ENCODE peak calls at places on chromosomes 4 and X, in seven cellular contexts. One of them, this sample, is unnamed.
A peak's percentile ranks its signal among the peaks of the same experiment; 100 is the strongest.

GRCh38 chr4:41686893-41687292 is 61.6 kb downstream of the PHOX2B start:
- DNase-seq in prostate gland: no peak
- DNase-seq in CD4-positive, alpha-beta memory T cell: no peak
- DNase-seq in right cardiac atrium: no peak
- DNase-seq in CD8-positive, alpha-beta memory T cell: no peak
- DNase-seq in breast epithelium: no peak
- DNase-seq in ovary: no peak
- DNase-seq in this sample: no peak

GRCh38 chrX:49171752-49172279 is at the start of gene PLP2:
- DNase-seq in ovary: peak; percentile 75
- DNase-seq in breast epithelium: no peak
- DNase-seq in CD4-positive, alpha-beta memory T cell: peak; percentile 37
- DNase-seq in prostate gland: no peak
- DNase-seq in right cardiac atrium: peak; percentile 68
- DNase-seq in CD8-positive, alpha-beta memory T cell: peak; percentile 36
- DNase-seq in this sample: peak; percentile 55

GRCh38 chr4:1193206-1194027 is 21.0 kb upstream of the SPON2 start:
- DNase-seq in right cardiac atrium: no peak
- DNase-seq in ovary: no peak
- DNase-seq in breast epithelium: no peak
- DNase-seq in CD4-positive, alpha-beta memory T cell: no peak
- DNase-seq in CD8-positive, alpha-beta memory T cell: no peak
- DNase-seq in prostate gland: no peak
- DNase-seq in this sample: no peak

GRCh38 chr4:112266823-112267222 is 18.9 kb downstream of the TIFA start:
- DNase-seq in CD4-positive, alpha-beta memory T cell: no peak
- DNase-seq in breast epithelium: no peak
- DNase-seq in ovary: no peak
- DNase-seq in CD8-positive, alpha-beta memory T cell: no peak
- DNase-seq in prostate gland: no peak
- DNase-seq in right cardiac atrium: no peak
- DNase-seq in this sample: no peak

GRCh38 chr4:39514888-39515401 is 12.3 kb downstream of the UGDH start:
- DNase-seq in CD8-positive, alpha-beta memory T cell: no peak
- DNase-seq in breast epithelium: no peak
- DNase-seq in CD4-positive, alpha-beta memory T cell: no peak
- DNase-seq in right cardiac atrium: no peak
- DNase-seq in prostate gland: peak; percentile 38
- DNase-seq in ovary: peak; percentile 81
- DNase-seq in this sample: no peak

GRCh38 chr4:163694385-163694784 is 199.9 kb downstream of the TMA16 start:
- DNase-seq in ovary: no peak
- DNase-seq in CD4-positive, alpha-beta memory T cell: no peak
- DNase-seq in breast epithelium: no peak
- DNase-seq in CD8-positive, alpha-beta memory T cell: no peak
- DNase-seq in prostate gland: no peak
- DNase-seq in right cardiac atrium: no peak
- DNase-seq in this sample: no peak

GRCh38 chr4:109079177-109079576 is 223.3 kb downstream of the COL25A1 start:
- DNase-seq in prostate gland: no peak
- DNase-seq in CD4-positive, alpha-beta memory T cell: no peak
- DNase-seq in right cardiac atrium: no peak
- DNase-seq in breast epithelium: no peak
- DNase-seq in CD8-positive, alpha-beta memory T cell: no peak
- DNase-seq in ovary: no peak
- DNase-seq in this sample: no peak

GRCh38 chr4:61210186-61210939 is 10.2 kb downstream of the ADGRL3 start:
- DNase-seq in right cardiac atrium: no peak
- DNase-seq in CD4-positive, alpha-beta memory T cell: no peak
- DNase-seq in prostate gland: no peak
- DNase-seq in CD8-positive, alpha-beta memory T cell: no peak
- DNase-seq in breast epithelium: no peak
- DNase-seq in ovary: no peak
- DNase-seq in this sample: no peak

GRCh38 chr4:4837921-4838601 is 21.4 kb upstream of the MSX1 start:
- DNase-seq in CD4-positive, alpha-beta memory T cell: no peak
- DNase-seq in ovary: no peak
- DNase-seq in CD8-positive, alpha-beta memory T cell: no peak
- DNase-seq in breast epithelium: no peak
- DNase-seq in right cardiac atrium: no peak
- DNase-seq in prostate gland: no peak
- DNase-seq in this sample: no peak

GRCh38 chrX:120365320-120365719 is 3.4 kb downstream of the ATP1B4 start:
- DNase-seq in breast epithelium: no peak
- DNase-seq in CD8-positive, alpha-beta memory T cell: peak; percentile 19
- DNase-seq in right cardiac atrium: peak; percentile 39
- DNase-seq in prostate gland: peak; percentile 8
- DNase-seq in ovary: peak; percentile 37
- DNase-seq in CD4-positive, alpha-beta memory T cell: peak; percentile 19
- DNase-seq in this sample: no peak

GRCh38 chrX:136227948-136228584 is 23.1 kb downstream of the MAP7D3 start:
- DNase-seq in CD4-positive, alpha-beta memory T cell: no peak
- DNase-seq in CD8-positive, alpha-beta memory T cell: no peak
- DNase-seq in right cardiac atrium: no peak
- DNase-seq in prostate gland: no peak
- DNase-seq in ovary: no peak
- DNase-seq in breast epithelium: no peak
- DNase-seq in this sample: no peak

GRCh38 chr4:73919691-73920090 is 50.5 kb downstream of the CXCL1 start:
- DNase-seq in CD8-positive, alpha-beta memory T cell: no peak
- DNase-seq in breast epithelium: no peak
- DNase-seq in right cardiac atrium: no peak
- DNase-seq in ovary: no peak
- DNase-seq in CD4-positive, alpha-beta memory T cell: no peak
- DNase-seq in prostate gland: no peak
- DNase-seq in this sample: no peak

GRCh38 chr4:8759987-8760386 is 111.7 kb downstream of the HMX1 start:
- DNase-seq in right cardiac atrium: no peak
- DNase-seq in CD8-positive, alpha-beta memory T cell: no peak
- DNase-seq in breast epithelium: peak; percentile 10
- DNase-seq in CD4-positive, alpha-beta memory T cell: no peak
- DNase-seq in prostate gland: no peak
- DNase-seq in ovary: no peak
- DNase-seq in this sample: peak; percentile 9

GRCh38 chrX:119693996-119694451 is 1.1 kb upstream of the SEPTIN6 start:
- DNase-seq in ovary: no peak
- DNase-seq in CD8-positive, alpha-beta memory T cell: no peak
- DNase-seq in prostate gland: no peak
- DNase-seq in right cardiac atrium: peak; percentile 27
- DNase-seq in CD4-positive, alpha-beta memory T cell: no peak
- DNase-seq in breast epithelium: no peak
- DNase-seq in this sample: no peak

GRCh38 chr4:177671387-177671786 is 229.2 kb upstream of the AGA start:
- DNase-seq in right cardiac atrium: no peak
- DNase-seq in CD4-positive, alpha-beta memory T cell: no peak
- DNase-seq in ovary: no peak
- DNase-seq in prostate gland: no peak
- DNase-seq in breast epithelium: no peak
- DNase-seq in CD8-positive, alpha-beta memory T cell: no peak
- DNase-seq in this sample: no peak

GRCh38 chr4:168852933-168853713 is 156.9 kb downstream of the CBR4 start:
- DNase-seq in ovary: no peak
- DNase-seq in CD4-positive, alpha-beta memory T cell: no peak
- DNase-seq in breast epithelium: no peak
- DNase-seq in prostate gland: no peak
- DNase-seq in CD8-positive, alpha-beta memory T cell: no peak
- DNase-seq in right cardiac atrium: no peak
- DNase-seq in this sample: no peak

GRCh38 chr4:168853770-168854169 is 156.3 kb downstream of the CBR4 start:
- DNase-seq in right cardiac atrium: no peak
- DNase-seq in ovary: no peak
- DNase-seq in CD4-positive, alpha-beta memory T cell: no peak
- DNase-seq in prostate gland: no peak
- DNase-seq in CD8-positive, alpha-beta memory T cell: no peak
- DNase-seq in breast epithelium: no peak
- DNase-seq in this sample: no peak

GRCh38 chr4:168856312-168856711 is 153.7 kb downstream of the CBR4 start:
- DNase-seq in CD4-positive, alpha-beta memory T cell: no peak
- DNase-seq in right cardiac atrium: no peak
- DNase-seq in CD8-positive, alpha-beta memory T cell: no peak
- DNase-seq in breast epithelium: no peak
- DNase-seq in ovary: no peak
- DNase-seq in prostate gland: no peak
- DNase-seq in this sample: no peak

GRCh38 chr4:168852387-168852786 is 157.7 kb downstream of the CBR4 start:
- DNase-seq in ovary: no peak
- DNase-seq in CD8-positive, alpha-beta memory T cell: no peak
- DNase-seq in breast epithelium: no peak
- DNase-seq in CD4-positive, alpha-beta memory T cell: no peak
- DNase-seq in right cardiac atrium: no peak
- DNase-seq in prostate gland: no peak
- DNase-seq in this sample: no peak

DNA sequence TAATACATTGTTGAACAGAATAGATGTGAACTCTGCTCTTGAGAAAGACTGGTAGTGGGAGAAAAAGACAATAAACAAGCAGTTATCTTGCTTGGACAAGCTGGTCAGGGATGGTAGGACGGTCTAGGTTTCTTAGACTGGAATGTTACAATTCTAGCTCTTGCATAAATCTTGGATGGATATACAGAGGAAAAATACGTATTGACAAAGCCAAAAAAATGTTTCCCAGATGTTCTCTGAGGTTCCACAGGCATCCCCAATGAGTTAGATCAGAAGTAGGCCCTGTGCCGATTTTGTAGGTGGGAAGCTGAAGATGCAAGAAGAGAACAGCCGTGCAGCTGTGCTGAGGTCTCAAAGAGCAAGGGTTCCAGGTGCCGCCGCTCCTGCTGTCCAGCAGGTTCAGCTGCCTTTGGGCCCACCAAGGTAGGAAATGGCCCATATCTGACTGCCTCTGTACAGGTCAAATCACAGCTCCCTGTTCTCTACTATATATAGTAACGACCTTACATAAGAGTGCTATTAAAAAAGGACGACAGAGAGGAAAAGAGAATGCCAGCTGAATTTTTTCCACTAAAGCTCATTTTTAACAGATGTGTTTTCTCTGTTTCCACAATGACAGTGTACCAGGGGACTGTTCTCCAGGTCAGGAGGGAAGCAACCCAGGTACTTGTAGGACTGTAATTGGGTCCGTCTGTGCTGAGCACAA is 155.7 kb downstream of the CBR4 start:
- DNase-seq in right cardiac atrium: no peak
- DNase-seq in ovary: no peak
- DNase-seq in CD4-positive, alpha-beta memory T cell: no peak
- DNase-seq in prostate gland: no peak
- DNase-seq in CD8-positive, alpha-beta memory T cell: no peak
- DNase-seq in breast epithelium: no peak
- DNase-seq in this sample: no peak
- H3K27ac ChIP-seq in right cardiac atrium: peak overlapping the region; percentile 82
- H3K27ac ChIP-seq in ovary: peak overlapping the region; percentile 16
- H3K27ac ChIP-seq in CD4-positive, alpha-beta memory T cell: no peak overlapping the region
- H3K27ac ChIP-seq in prostate gland: peak overlapping the region; percentile 49
- H3K27ac ChIP-seq in CD8-positive, alpha-beta memory T cell: no peak overlapping the region
- H3K27ac ChIP-seq in breast epithelium: peak overlapping the region; percentile 65
- H3K27ac ChIP-seq in this sample: no peak overlapping the region

GRCh38 chr4:139314047-139314800 is 11.9 kb upstream of the NDUFC1 start:
- DNase-seq in breast epithelium: no peak
- DNase-seq in prostate gland: no peak
- DNase-seq in CD8-positive, alpha-beta memory T cell: no peak
- DNase-seq in right cardiac atrium: no peak
- DNase-seq in ovary: no peak
- DNase-seq in CD4-positive, alpha-beta memory T cell: peak; percentile 46
- DNase-seq in this sample: no peak

GRCh38 chr4:139311909-139312308 is 9.6 kb upstream of the NDUFC1 start:
- DNase-seq in CD8-positive, alpha-beta memory T cell: no peak
- DNase-seq in breast epithelium: no peak
- DNase-seq in prostate gland: no peak
- DNase-seq in CD4-positive, alpha-beta memory T cell: no peak
- DNase-seq in right cardiac atrium: no peak
- DNase-seq in ovary: no peak
- DNase-seq in this sample: no peak

GRCh38 chr4:139315221-139315675 is 13.0 kb upstream of the NDUFC1 start:
- DNase-seq in CD8-positive, alpha-beta memory T cell: no peak
- DNase-seq in right cardiac atrium: no peak
- DNase-seq in CD4-positive, alpha-beta memory T cell: no peak
- DNase-seq in breast epithelium: no peak
- DNase-seq in prostate gland: no peak
- DNase-seq in ovary: no peak
- DNase-seq in this sample: no peak

GRCh38 chr4:139316733-139317132 is 14.5 kb upstream of the NDUFC1 start:
- DNase-seq in breast epithelium: no peak
- DNase-seq in CD4-positive, alpha-beta memory T cell: no peak
- DNase-seq in right cardiac atrium: no peak
- DNase-seq in prostate gland: no peak
- DNase-seq in CD8-positive, alpha-beta memory T cell: no peak
- DNase-seq in ovary: no peak
- DNase-seq in this sample: no peak

GRCh38 chr4:139312552-139313332 is 10.5 kb upstream of the NDUFC1 start:
- DNase-seq in ovary: no peak
- DNase-seq in breast epithelium: no peak
- DNase-seq in CD4-positive, alpha-beta memory T cell: no peak
- DNase-seq in right cardiac atrium: no peak
- DNase-seq in CD8-positive, alpha-beta memory T cell: no peak
- DNase-seq in prostate gland: no peak
- DNase-seq in this sample: no peak
- H3K27ac ChIP-seq in ovary: no peak overlapping the region
- H3K27ac ChIP-seq in breast epithelium: no peak overlapping the region
- H3K27ac ChIP-seq in CD4-positive, alpha-beta memory T cell: no peak overlapping the region
- H3K27ac ChIP-seq in right cardiac atrium: no peak overlapping the region
- H3K27ac ChIP-seq in CD8-positive, alpha-beta memory T cell: no peak overlapping the region
- H3K27ac ChIP-seq in prostate gland: no peak overlapping the region
- H3K27ac ChIP-seq in this sample: no peak overlapping the region

GRCh38 chr4:94741304-94741703 is 16.5 kb upstream of the BMPR1B start:
- DNase-seq in breast epithelium: no peak
- DNase-seq in ovary: no peak
- DNase-seq in CD8-positive, alpha-beta memory T cell: no peak
- DNase-seq in right cardiac atrium: no peak
- DNase-seq in CD4-positive, alpha-beta memory T cell: no peak
- DNase-seq in prostate gland: no peak
- DNase-seq in this sample: no peak
- H3K27ac ChIP-seq in breast epithelium: no peak overlapping the region
- H3K27ac ChIP-seq in ovary: no peak overlapping the region
- H3K27ac ChIP-seq in CD8-positive, alpha-beta memory T cell: no peak overlapping the region
- H3K27ac ChIP-seq in right cardiac atrium: no peak overlapping the region
- H3K27ac ChIP-seq in CD4-positive, alpha-beta memory T cell: no peak overlapping the region
- H3K27ac ChIP-seq in prostate gland: no peak overlapping the region
- H3K27ac ChIP-seq in this sample: no peak overlapping the region

DNA sequence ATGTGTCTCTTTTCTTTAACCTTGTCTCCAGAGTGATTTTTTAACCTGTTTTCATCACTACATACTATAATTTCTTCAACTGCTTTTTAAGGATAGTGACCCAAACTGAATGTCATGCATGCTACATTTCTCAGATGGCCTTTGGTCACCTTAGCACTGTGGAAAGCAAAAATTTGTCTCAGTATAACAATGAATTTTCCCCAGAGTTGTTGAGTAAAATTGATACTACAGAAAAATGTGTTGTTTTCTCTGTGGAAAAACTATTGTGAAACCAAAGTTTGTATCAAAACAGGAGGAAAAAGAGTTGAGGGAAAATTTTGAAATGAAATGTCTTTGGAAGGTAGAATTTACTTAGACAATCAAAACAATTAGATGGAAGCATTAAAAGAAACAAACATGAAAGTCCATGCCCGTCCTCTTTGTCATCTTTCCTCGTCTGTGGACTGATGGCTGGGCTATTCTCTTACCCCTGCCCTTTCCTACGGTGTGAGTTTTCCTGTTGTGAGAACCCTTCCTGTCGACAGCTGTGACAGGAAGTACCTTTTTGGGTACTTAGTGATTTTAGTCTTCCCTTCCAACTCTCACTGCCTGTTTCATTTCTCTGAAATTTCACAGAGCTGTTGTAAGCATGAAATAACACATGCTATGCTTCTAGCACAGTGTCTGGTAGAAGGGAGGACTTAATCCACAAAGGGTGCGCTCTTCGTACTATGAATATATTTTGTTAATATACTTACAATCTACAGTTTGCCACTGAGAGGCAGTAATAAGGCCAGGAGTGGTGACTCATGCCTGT is 50.8 kb downstream of the LRP2BP start:
- DNase-seq in prostate gland: no peak
- DNase-seq in right cardiac atrium: no peak
- DNase-seq in breast epithelium: no peak
- DNase-seq in CD8-positive, alpha-beta memory T cell: no peak
- DNase-seq in CD4-positive, alpha-beta memory T cell: no peak
- DNase-seq in ovary: no peak
- DNase-seq in this sample: no peak
- H3K27ac ChIP-seq in prostate gland: peak overlapping the region; percentile 22
- H3K27ac ChIP-seq in right cardiac atrium: no peak overlapping the region
- H3K27ac ChIP-seq in breast epithelium: peak overlapping the region; percentile 50
- H3K27ac ChIP-seq in CD8-positive, alpha-beta memory T cell: no peak overlapping the region
- H3K27ac ChIP-seq in CD4-positive, alpha-beta memory T cell: no peak overlapping the region
- H3K27ac ChIP-seq in ovary: no peak overlapping the region
- H3K27ac ChIP-seq in this sample: no peak overlapping the region